ENCODE peak calls at places on chromosomes 16 and 17, in four cellular contexts. B is H1, N is GM12878, H is HepG2. F is an unnamed sample. For H3K4me1 and H3K27me3, the result is how much of the 10 kb centered on the place peaks cover.

GRCh38 chr16:65876200-65876498 is 490.3 kb upstream of the CDH5 start:
- DNase-seq in N (no peak), H (no peak), B (no peak), F (no peak)

GRCh38 chr17:75615301-75615700 is 17.9 kb upstream of the SMIM5 start:
- DNase-seq in H (no peak), B (no peak), N (no peak), F (no peak)

GRCh38 chr17:75361996-75362395 is 43.5 kb downstream of the GRB2 start:
- DNase-seq in N (no peak), B (no peak), H (no peak), F (no peak)

GRCh38 chr16:14024300-14024699 is 46.8 kb upstream of the MRTFB start:
- DNase-seq in B (no peak), H (no peak), N (no peak), F (no peak)

GRCh38 chr17:19337712-19338023 is 24.9 kb downstream of the B9D1 start:
- DNase-seq in H (peak), B (no peak), N (no peak), F (no peak)

GRCh38 chr17:50345443-50346312 is at the start of gene XYLT2:
- DNase-seq in N (no peak), H (peak), B (peak), F (peak)

GRCh38 chr17:33241390-33241789 is 51.7 kb downstream of the ASIC2 start:
- DNase-seq in N (no peak), B (no peak), H (no peak), F (no peak)

GRCh38 chr16:85460252-85460982 is 152.7 kb upstream of the GSE1 start:
- DNase-seq in H (no peak), N (no peak), B (no peak), F (peak)

GRCh38 chr17:28545141-28545503 is 7.3 kb downstream of the UNC119 start:
- DNase-seq in B (no peak), H (no peak), N (no peak), F (no peak)

DNA sequence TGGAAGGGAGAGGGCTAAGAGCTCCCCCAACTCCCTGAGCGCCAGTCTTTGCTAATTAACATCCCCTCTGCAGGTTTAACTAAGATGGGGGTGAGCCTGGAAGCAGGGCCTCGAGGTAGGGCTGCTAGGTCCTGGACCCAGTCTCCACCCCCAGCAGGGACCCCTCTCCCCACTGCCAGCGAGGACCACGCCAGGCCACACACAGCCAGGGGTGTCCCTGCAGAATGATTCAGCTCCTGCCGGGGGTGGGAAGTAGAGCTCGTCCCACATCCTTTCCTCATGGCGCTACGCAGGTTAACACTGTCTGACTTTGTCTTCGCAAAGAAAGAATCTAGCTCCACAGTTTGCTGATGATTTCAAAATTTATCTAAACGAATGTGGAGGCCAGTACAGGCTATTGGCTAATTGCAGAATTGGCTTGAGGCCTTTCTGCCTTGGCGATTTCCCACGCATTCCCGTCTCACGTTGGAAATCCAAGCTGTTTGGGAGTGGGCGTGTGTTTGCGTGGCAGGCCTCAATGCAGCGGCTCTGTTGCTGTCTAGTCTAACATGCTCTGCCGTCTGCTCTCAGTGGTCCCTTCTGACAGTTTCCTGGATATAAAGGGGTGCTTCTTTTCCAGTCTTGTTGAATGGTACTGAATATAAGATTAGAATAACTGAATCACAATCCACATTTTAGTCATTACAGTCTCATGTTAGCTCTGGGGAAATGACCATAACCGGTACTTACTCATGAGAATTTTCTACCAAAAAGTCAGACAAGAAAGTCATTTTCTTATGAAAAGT is 252.2 kb downstream of the NTN1 start:
- DNase-seq in H (no peak), B (no peak), N (no peak), F (no peak)
- TF ChIP-seq SUZ12 in H (no peak), B (no peak), N (no peak), F (no peak)

DNA sequence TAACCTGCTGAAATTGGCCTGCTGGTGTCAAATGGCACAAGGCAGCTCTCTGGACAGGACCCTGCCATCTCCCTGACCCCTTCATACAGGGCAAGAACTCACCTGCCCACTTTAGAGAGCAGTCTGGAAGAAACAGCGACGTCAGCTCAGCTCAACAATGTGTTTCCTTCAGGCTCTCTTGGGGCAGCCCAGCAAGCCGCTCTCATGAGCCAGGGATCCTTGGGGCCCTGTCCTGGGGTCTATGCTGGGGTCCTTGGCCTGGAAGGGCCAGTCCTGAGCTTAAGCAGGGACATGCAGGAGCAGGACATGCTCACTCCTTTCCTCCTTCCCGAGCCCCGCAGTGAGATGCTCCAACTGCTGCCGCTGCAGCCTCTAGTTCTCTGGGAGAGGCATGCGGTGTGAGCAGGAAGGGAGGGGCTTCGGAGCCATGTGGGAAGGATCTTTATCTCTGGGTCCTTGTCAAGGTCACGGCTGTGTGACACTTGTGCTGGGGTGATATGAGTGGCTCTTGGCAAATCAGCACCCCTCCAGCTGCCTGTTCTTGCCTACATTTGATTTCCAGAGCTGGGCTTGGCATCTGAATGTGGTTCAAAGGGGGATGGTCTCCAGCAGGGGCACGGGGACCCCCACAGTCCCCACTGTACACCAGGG is 3.4 kb downstream of the C1QTNF1 start:
- DNase-seq in B (no peak), N (no peak), H (peak), F (no peak)
- H3K4me1 ChIP-seq in B (under half), N (under half), H (half or more), F (under half)

DNA sequence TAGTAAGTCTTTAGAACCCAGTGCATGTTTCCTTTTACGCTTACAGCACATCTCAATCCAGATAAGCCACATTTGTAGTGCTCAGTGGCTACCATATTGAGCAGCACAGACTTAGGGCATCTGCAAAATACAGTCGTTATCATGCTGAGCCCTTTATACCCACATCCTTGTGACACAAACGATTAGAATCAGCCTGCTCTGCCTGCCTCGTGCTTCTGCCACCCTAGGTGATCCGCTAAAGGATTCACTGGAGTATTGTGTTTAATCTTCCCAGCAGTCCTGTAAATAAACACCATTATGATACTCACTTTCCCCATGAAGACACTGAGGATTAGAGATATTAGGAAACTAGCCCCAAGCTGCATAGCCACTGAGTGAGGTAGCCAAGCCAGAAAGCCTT is 51.3 kb upstream of the FA2H start:
- DNase-seq in N (no peak), H (no peak), B (no peak), F (no peak)
- H3K27me3 ChIP-seq in N (under half), H (under half), B (under half), F (under half)

DNA sequence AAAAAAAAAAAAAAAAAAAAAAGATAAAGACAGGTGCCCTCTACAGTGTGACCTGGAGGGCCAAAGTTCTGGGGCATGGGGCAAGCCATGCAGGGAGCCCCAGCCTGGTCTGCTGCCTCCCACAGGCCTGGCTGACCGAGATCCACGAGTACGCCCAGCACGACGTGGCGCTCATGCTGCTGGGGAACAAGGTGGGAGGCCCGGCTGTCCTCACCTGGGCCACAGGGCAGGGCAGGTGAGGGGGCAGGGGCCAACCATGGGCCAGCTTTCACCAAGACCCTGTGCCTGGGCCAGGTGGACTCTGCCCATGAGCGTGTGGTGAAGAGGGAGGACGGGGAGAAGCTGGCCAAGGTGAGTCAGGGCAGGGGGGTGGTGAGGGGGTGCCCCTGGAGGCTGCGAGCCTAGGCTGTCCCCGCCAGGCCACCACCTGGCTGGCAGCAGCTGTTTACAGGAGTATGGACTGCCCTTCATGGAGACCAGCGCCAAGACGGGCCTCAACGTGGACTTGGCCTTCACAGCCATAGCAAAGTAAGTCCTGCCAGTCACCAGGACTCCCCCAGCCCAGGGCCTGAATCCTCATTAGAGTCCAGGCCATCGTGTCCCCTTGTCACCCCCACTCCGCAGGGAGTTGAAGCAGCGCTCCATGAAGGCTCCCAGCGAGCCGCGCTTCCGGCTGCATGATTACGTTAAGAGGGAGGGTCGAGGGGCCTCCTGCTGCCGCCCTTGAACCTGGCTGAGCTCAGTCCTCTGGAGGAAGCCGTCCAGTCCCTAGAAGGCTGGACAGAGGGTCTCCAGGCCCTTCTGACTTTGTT is 2.7 kb upstream of the TRAF7 start:
- DNase-seq in B (no peak), H (peak), N (no peak), F (no peak)
- TF ChIP-seq SUZ12 in B (no peak), H (no peak), N (no peak), F (no peak)

F was measured in NT2/D1.